ENCODE peak calls at places on chromosomes 2 and 18, in eight cellular contexts. M, O, W, G, H, P, I and A are unnamed samples.

GRCh38 chr2:65144571-65144970 is 14.7 kb upstream of the RAB1A start:
- DNase-seq in M (no peak), O (no peak), W (no peak), G (peak; percentile 17), H (no peak), P (no peak), I (no peak), A (no peak)

GRCh38 chr2:127575185-127575765 is 39.8 kb downstream of the MYO7B start:
- DNase-seq in M (peak; percentile 9), O (no peak), W (no peak), G (no peak), H (no peak), P (no peak), I (no peak), A (no peak)

GRCh38 chr2:158816797-158817196 is 21.7 kb downstream of the DAPL1 start:
- DNase-seq in M (no peak), O (peak; percentile 42), W (no peak), G (no peak), H (no peak), P (no peak), I (peak; percentile 17), A (no peak)

GRCh38 chr18:28267276-28267675 is 90.3 kb upstream of the CDH2 start:
- DNase-seq in M (no peak), O (no peak), W (no peak), G (no peak), H (no peak), P (no peak), I (no peak), A (no peak)

GRCh38 chr18:1513519-1513918 is 608.8 kb downstream of the ADCYAP1 start:
- DNase-seq in M (no peak), O (no peak), W (no peak), G (no peak), H (no peak), P (no peak), I (no peak), A (no peak)

GRCh38 chr18:25737710-25738251 is 352.6 kb downstream of the SS18 start:
- DNase-seq in M (no peak), O (no peak), W (no peak), G (no peak), H (no peak), P (no peak), I (peak; percentile 32), A (no peak)

GRCh38 chr2:231820786-231821303 is 34.6 kb downstream of the COPS7B start:
- DNase-seq in M (no peak), O (no peak), W (no peak), G (no peak), H (no peak), P (no peak), I (no peak), A (no peak)

GRCh38 chr18:36895606-36896005 is 66.7 kb downstream of the KIAA1328 start:
- DNase-seq in M (no peak), O (no peak), W (no peak), G (no peak), H (no peak), P (no peak), I (no peak), A (no peak)

GRCh38 chr2:240137596-240138274 is 1.6 kb upstream of the COPS9 start:
- DNase-seq in M (no peak), O (no peak), W (no peak), G (peak; percentile 82), H (no peak), P (peak; percentile 33), I (no peak), A (no peak)

GRCh38 chr2:224983719-224984388 is 58.4 kb downstream of the DOCK10 start:
- DNase-seq in M (no peak), O (no peak), W (no peak), G (no peak), H (no peak), P (no peak), I (peak; percentile 76), A (no peak)

GRCh38 chr2:224982226-224982625 is 60.0 kb downstream of the DOCK10 start:
- DNase-seq in M (no peak), O (no peak), W (no peak), G (no peak), H (no peak), P (no peak), I (peak; percentile 58), A (no peak)

GRCh38 chr2:224984641-224985040 is 57.6 kb downstream of the DOCK10 start:
- DNase-seq in M (no peak), O (no peak), W (no peak), G (no peak), H (no peak), P (no peak), I (no peak), A (no peak)

GRCh38 chr2:224986479-224986878 is 55.8 kb downstream of the DOCK10 start:
- DNase-seq in M (no peak), O (no peak), W (no peak), G (no peak), H (no peak), P (no peak), I (no peak), A (no peak)

GRCh38 chr2:224982910-224983688 is 59.2 kb downstream of the DOCK10 start:
- DNase-seq in M (no peak), O (no peak), W (peak; percentile 55), G (no peak), H (peak; percentile 14), P (peak; percentile 50), I (peak; percentile 95), A (peak; percentile 38)
- H3K4me3 ChIP-seq in M (peak overlapping the region; percentile 36), O (no peak overlapping the region), W (no peak overlapping the region), G (no peak overlapping the region), H (no peak overlapping the region), P (peak overlapping the region; percentile 48), I (peak overlapping the region; percentile 54), A (no peak overlapping the region)

DNA sequence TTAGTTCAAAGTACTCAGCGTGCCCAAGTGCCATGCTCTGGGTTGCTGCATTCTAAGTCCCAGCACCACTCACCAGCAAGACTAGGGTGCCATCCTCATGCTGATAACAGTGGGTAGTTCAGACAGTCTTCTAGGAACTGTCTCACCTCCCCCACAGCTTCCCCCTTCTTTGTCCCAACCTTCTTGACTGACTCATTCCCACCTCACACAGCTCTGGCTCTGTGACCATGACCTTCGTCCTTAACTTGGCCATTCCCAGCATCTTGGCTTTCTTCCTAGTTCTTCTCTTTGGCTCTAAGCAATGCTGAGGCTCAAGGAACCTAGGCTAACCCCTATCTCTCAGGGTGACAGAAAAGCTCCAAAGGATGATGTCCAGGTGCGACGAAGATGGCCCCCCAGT is 20.0 kb upstream of the CXCR4 start:
- DNase-seq in M (no peak), O (no peak), W (no peak), G (no peak), H (no peak), P (no peak), I (no peak), A (no peak)
- H3K4me3 ChIP-seq in M (no peak overlapping the region), O (no peak overlapping the region), W (peak overlapping the region; percentile 17), G (no peak overlapping the region), H (no peak overlapping the region), P (no peak overlapping the region), I (no peak overlapping the region), A (no peak overlapping the region)

GRCh38 chr18:3747176-3747973 is 297.4 kb downstream of the TGIF1 start:
- DNase-seq in M (peak; percentile 70), O (peak; percentile 21), W (no peak), G (no peak), H (peak; percentile 89), P (no peak), I (peak; percentile 97), A (no peak)
- H3K4me3 ChIP-seq in M (no peak overlapping the region), O (no peak overlapping the region), W (no peak overlapping the region), G (no peak overlapping the region), H (no peak overlapping the region), P (no peak overlapping the region), I (peak overlapping the region; percentile 7), A (no peak overlapping the region)

GRCh38 chr18:8841781-8842485 is 136.6 kb downstream of the MTCL1 start:
- DNase-seq in M (no peak), O (peak; percentile 33), W (no peak), G (no peak), H (no peak), P (no peak), I (no peak), A (no peak)

GRCh38 chr18:8839285-8839684 is 133.9 kb downstream of the MTCL1 start:
- DNase-seq in M (no peak), O (no peak), W (no peak), G (no peak), H (no peak), P (no peak), I (peak; percentile 92), A (no peak)

GRCh38 chr18:8844721-8845148 is 139.4 kb downstream of the MTCL1 start:
- DNase-seq in M (no peak), O (no peak), W (no peak), G (no peak), H (no peak), P (no peak), I (no peak), A (no peak)

GRCh38 chr18:8842506-8842905 is 137.2 kb downstream of the MTCL1 start:
- DNase-seq in M (no peak), O (no peak), W (no peak), G (no peak), H (no peak), P (no peak), I (no peak), A (no peak)

DNA sequence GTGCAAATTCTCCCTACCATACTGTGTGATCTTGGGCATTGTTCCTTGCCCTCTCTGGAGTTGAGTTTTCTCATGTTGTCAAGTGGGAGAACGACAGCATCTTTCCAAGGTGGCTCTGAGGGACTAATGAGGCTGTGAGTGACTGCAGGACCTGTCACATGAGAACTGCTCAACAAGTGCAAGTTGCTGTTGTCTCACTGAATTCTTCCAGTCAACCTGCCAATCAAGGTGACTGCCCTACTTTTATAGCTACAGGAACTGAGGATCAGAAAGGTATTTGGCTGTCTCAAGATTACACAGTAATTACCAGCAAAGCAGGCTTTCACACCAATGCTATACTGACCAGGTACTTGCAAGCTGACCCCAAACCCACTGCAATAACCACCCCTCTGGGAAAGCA is 137.6 kb downstream of the MTCL1 start:
- DNase-seq in M (no peak), O (no peak), W (no peak), G (no peak), H (no peak), P (no peak), I (no peak), A (no peak)
- H3K4me3 ChIP-seq in M (no peak overlapping the region), O (no peak overlapping the region), W (no peak overlapping the region), G (no peak overlapping the region), H (no peak overlapping the region), P (no peak overlapping the region), I (no peak overlapping the region), A (no peak overlapping the region)

GRCh38 chr2:174341301-174341994 is 6.7 kb downstream of the SP9 start:
- DNase-seq in M (peak; percentile 89), O (peak; percentile 67), W (peak; percentile 89), G (peak; percentile 97), H (peak; percentile 84), P (peak; percentile 94), I (peak; percentile 79), A (peak; percentile 70)
- H3K4me3 ChIP-seq in M (no peak overlapping the region), O (no peak overlapping the region), W (no peak overlapping the region), G (no peak overlapping the region), H (no peak overlapping the region), P (peak overlapping the region; percentile 47), I (peak overlapping the region; percentile 31), A (no peak overlapping the region)